ENCODE peak calls at places on chromosomes 11 and 22, in six cellular contexts. A, G, Y, U, R and X are unnamed samples.
A peak's percentile ranks its signal among the peaks of the same experiment; 100 is the strongest.

GRCh38 chr11:113138731-113139130 is 175.7 kb upstream of the TTC12 start:
- DNase-seq in A (no peak), G (no peak), Y (no peak), U (no peak), R (no peak), X (no peak)

GRCh38 chr11:85810521-85810870 is 445 bp downstream of the SYTL2 start:
- DNase-seq in A (peak; percentile 41), G (no peak), Y (no peak), U (no peak), R (no peak), X (no peak)

GRCh38 chr11:11036185-11037161 is 178.6 kb upstream of the ZBED5 start:
- DNase-seq in A (peak; percentile 60), G (peak; percentile 48), Y (peak; percentile 66), U (peak; percentile 9), R (peak; percentile 92), X (peak; percentile 52)

GRCh38 chr11:36328956-36329673 is 33.0 kb downstream of the PRR5L start:
- DNase-seq in A (no peak), G (no peak), Y (no peak), U (no peak), R (no peak), X (no peak)

GRCh38 chr22:28759861-28760560 is 12.5 kb upstream of the CCDC117 start:
- DNase-seq in A (peak; percentile 58), G (no peak), Y (peak; percentile 18), U (peak; percentile 41), R (no peak), X (peak; percentile 15)

GRCh38 chr11:100857236-100858005 is 170.3 kb downstream of the ARHGAP42 start:
- DNase-seq in A (no peak), G (peak; percentile 31), Y (peak; percentile 24), U (no peak), R (no peak), X (no peak)

GRCh38 chr11:35623708-35624168 is 5.5 kb downstream of the FJX1 start:
- DNase-seq in A (no peak), G (no peak), Y (peak; percentile 94), U (no peak), R (peak; percentile 84), X (peak; percentile 83)

GRCh38 chr11:95711162-95711944 is 78.2 kb downstream of the FAM76B start:
- DNase-seq in A (no peak), G (no peak), Y (peak; percentile 14), U (no peak), R (no peak), X (no peak)

GRCh38 chr22:50507421-50507990 is at the start of gene LMF2:
- DNase-seq in A (no peak), G (no peak), Y (no peak), U (no peak), R (peak; percentile 73), X (peak; percentile 79)

GRCh38 chr22:45831394-45831793 is 145.6 kb downstream of the WNT7B start:
- DNase-seq in A (no peak), G (no peak), Y (peak; percentile 38), U (no peak), R (no peak), X (no peak)

GRCh38 chr22:36379593-36380361 is 8.0 kb downstream of the MYH9 start:
- DNase-seq in A (no peak), G (no peak), Y (peak; percentile 59), U (no peak), R (no peak), X (peak; percentile 58)

GRCh38 chr11:34363363-34364084 is 5.7 kb upstream of the ABTB2 start:
- DNase-seq in A (no peak), G (no peak), Y (no peak), U (no peak), R (no peak), X (no peak)

GRCh38 chr11:70854891-70855556 is 397.4 kb downstream of the SHANK2 start:
- DNase-seq in A (no peak), G (no peak), Y (no peak), U (no peak), R (no peak), X (no peak)

GRCh38 chr11:111429066-111429506 is 50.0 kb upstream of the POU2AF1 start:
- DNase-seq in A (peak; percentile 57), G (peak; percentile 15), Y (peak; percentile 37), U (no peak), R (peak; percentile 75), X (peak; percentile 34)

GRCh38 chr11:67664213-67664585 is 10.2 kb downstream of the ALDH3B2 start:
- DNase-seq in A (no peak), G (no peak), Y (no peak), U (no peak), R (no peak), X (no peak)

GRCh38 chr22:42596863-42597530 is 17.7 kb downstream of the POLDIP3 start:
- DNase-seq in A (no peak), G (no peak), Y (no peak), U (no peak), R (no peak), X (no peak)

GRCh38 chr22:42967933-42968332 is 47.0 kb downstream of the PACSIN2 start:
- DNase-seq in A (no peak), G (no peak), Y (no peak), U (no peak), R (no peak), X (no peak)

GRCh38 chr22:50060441-50061140 is 2.5 kb upstream of the TTLL8 start:
- DNase-seq in A (peak; percentile 39), G (no peak), Y (no peak), U (no peak), R (no peak), X (no peak)

GRCh38 chr22:30290318-30290678 is 993 bp upstream of the CASTOR1 start:
- DNase-seq in A (no peak), G (peak; percentile 9), Y (peak; percentile 23), U (no peak), R (no peak), X (peak; percentile 29)

DNA sequence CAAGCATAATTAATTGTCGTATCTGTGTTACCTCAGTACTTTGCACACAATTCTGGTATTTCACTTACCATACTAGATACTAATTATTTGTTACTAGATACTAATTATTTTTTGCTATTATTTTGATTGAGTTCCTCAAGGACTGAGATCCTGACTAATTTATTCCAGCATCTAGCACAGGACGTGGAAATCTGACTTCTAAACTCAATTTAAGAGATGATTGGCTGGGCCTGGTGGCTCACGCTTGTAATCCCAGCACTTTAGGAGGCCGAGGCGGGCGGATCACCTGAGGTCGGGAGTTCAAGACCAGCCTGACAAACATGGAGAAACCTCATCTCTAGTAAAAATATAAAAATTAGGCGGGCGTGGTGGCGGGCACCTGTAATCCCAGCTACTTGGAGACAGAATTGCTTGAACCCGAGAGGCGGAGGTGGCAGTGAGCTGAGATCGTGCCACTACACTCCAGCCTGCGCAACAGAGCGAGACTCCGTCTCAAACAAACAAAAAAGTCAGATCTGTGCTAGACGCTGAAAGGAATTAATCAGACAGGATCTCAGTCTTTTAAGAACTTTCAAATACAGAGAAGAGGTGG is 527 bp upstream of the MRPL48 start:
- DNase-seq in A (no peak), G (no peak), Y (no peak), U (no peak), R (no peak), X (no peak)
- H4K8ac ChIP-seq in A (no peak overlapping the region), G (no peak overlapping the region), Y (peak overlapping the region; percentile 73), U (no peak overlapping the region), R (peak overlapping the region; percentile 97), X (peak overlapping the region; percentile 98)

GRCh38 chr11:76277298-76278175 is 71.2 kb upstream of the WNT11 start:
- DNase-seq in A (no peak), G (no peak), Y (no peak), U (no peak), R (no peak), X (no peak)
- H2BK120ac ChIP-seq in A (no peak overlapping the region), G (peak overlapping the region; percentile 2), Y (no peak overlapping the region), U (no peak overlapping the region), R (no peak overlapping the region), X (no peak overlapping the region)

GRCh38 chr11:3169952-3170755 is 5.0 kb upstream of the OSBPL5 start:
- DNase-seq in A (no peak), G (no peak), Y (peak; percentile 61), U (no peak), R (no peak), X (no peak)
- H2AFZ ChIP-seq in A (no peak overlapping the region), G (peak overlapping the region; percentile 92), Y (peak overlapping the region; percentile 94), U (no peak overlapping the region), R (no peak overlapping the region), X (peak overlapping the region; percentile 47)

GRCh38 chr11:47033439-47033838 is 96.9 kb downstream of the CSTPP1 start:
- DNase-seq in A (no peak), G (no peak), Y (no peak), U (no peak), R (no peak), X (no peak)

DNA sequence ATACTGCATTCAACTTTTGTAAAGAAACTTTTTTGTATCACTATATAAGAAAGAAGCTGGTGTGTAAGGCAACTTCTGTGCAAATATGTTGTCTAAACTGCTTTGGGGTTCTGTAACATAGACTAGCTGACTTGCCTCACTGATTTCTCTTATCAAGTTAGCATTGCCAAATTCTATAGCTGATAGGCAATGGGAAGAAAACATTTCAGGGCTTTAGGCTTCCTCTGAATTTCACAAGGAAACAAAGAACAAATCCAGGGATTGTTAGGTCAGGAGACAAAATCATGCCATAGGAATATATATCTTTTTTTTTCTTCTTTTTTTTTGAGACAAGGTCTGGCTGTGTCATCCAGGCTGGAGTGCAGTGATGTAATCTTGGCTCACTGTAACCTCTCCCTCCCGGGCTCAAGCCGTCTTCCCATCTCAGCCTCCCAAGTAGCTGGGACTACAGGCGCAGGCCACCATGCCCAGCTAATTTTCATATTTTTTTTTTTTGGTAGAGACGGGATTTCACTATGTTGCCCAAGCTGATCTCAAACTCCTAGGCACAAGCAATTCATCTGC is 92.1 kb downstream of the CSTPP1 start:
- DNase-seq in A (no peak), G (no peak), Y (peak; percentile 19), U (no peak), R (no peak), X (no peak)
- H4K8ac ChIP-seq in A (no peak overlapping the region), G (no peak overlapping the region), Y (no peak overlapping the region), U (no peak overlapping the region), R (no peak overlapping the region), X (no peak overlapping the region)

GRCh38 chr11:7578276-7578955 is 64.6 kb downstream of the PPFIBP2 start:
- DNase-seq in A (no peak), G (no peak), Y (no peak), U (no peak), R (no peak), X (no peak)

GRCh38 chr11:7577883-7578242 is 64.1 kb downstream of the PPFIBP2 start:
- DNase-seq in A (peak; percentile 44), G (no peak), Y (peak; percentile 49), U (no peak), R (peak; percentile 67), X (peak; percentile 70)

GRCh38 chr11:7577226-7577882 is 63.6 kb downstream of the PPFIBP2 start:
- DNase-seq in A (no peak), G (no peak), Y (no peak), U (no peak), R (no peak), X (peak; percentile 85)

GRCh38 chr11:7575841-7576451 is 62.1 kb downstream of the PPFIBP2 start:
- DNase-seq in A (peak; percentile 43), G (no peak), Y (no peak), U (no peak), R (no peak), X (peak; percentile 54)

GRCh38 chr11:7576671-7577225 is 62.9 kb downstream of the PPFIBP2 start:
- DNase-seq in A (no peak), G (no peak), Y (peak; percentile 47), U (no peak), R (no peak), X (no peak)
- H2BK120ac ChIP-seq in A (no peak overlapping the region), G (no peak overlapping the region), Y (peak overlapping the region; percentile 83), U (no peak overlapping the region), R (peak overlapping the region; percentile 99), X (peak overlapping the region; percentile 80)